ENCODE peak calls at places on chromosome 4, in seven cellular contexts. One of them, this sample, is unnamed.

GRCh38 chr4:76639292-76639691 is 204.3 kb downstream of the SHROOM3 start:
- DNase-seq in HCT116: no peak
- DNase-seq in SK-N-SH: no peak
- DNase-seq in HL-60: no peak
- DNase-seq in K562: no peak
- DNase-seq in GM23338: no peak
- DNase-seq in GM12878: no peak
- DNase-seq in this sample: no peak

GRCh38 chr4:75612306-75612705 is 18.0 kb downstream of the CDKL2 start:
- DNase-seq in HCT116: no peak
- DNase-seq in SK-N-SH: no peak
- DNase-seq in HL-60: no peak
- DNase-seq in K562: no peak
- DNase-seq in GM23338: no peak
- DNase-seq in GM12878: no peak
- DNase-seq in this sample: no peak

GRCh38 chr4:81503586-81503985 is 31.9 kb upstream of the RASGEF1B start:
- DNase-seq in HCT116: no peak
- DNase-seq in SK-N-SH: no peak
- DNase-seq in HL-60: no peak
- DNase-seq in K562: no peak
- DNase-seq in GM23338: no peak
- DNase-seq in GM12878: no peak
- DNase-seq in this sample: no peak

GRCh38 chr4:94897023-94897422 is 139.3 kb downstream of the BMPR1B start:
- DNase-seq in HCT116: no peak
- DNase-seq in SK-N-SH: no peak
- DNase-seq in HL-60: no peak
- DNase-seq in K562: peak
- DNase-seq in GM23338: peak
- DNase-seq in GM12878: no peak
- DNase-seq in this sample: no peak

GRCh38 chr4:103099691-103100392 is at the start of gene BDH2:
- DNase-seq in HCT116: peak
- DNase-seq in SK-N-SH: peak
- DNase-seq in HL-60: peak
- DNase-seq in K562: peak
- DNase-seq in GM23338: peak
- DNase-seq in GM12878: peak
- DNase-seq in this sample: no peak

GRCh38 chr4:74631338-74631737 is 163.0 kb downstream of the BTC start:
- DNase-seq in HCT116: no peak
- DNase-seq in SK-N-SH: no peak
- DNase-seq in HL-60: no peak
- DNase-seq in K562: no peak
- DNase-seq in GM23338: no peak
- DNase-seq in GM12878: no peak
- DNase-seq in this sample: no peak

GRCh38 chr4:41156574-41156973 is 57.8 kb downstream of the APBB2 start:
- DNase-seq in HCT116: peak
- DNase-seq in SK-N-SH: no peak
- DNase-seq in HL-60: no peak
- DNase-seq in K562: no peak
- DNase-seq in GM23338: no peak
- DNase-seq in GM12878: no peak
- DNase-seq in this sample: no peak

GRCh38 chr4:74969507-74970474 is 36.9 kb downstream of the PARM1 start:
- DNase-seq in HCT116: no peak
- DNase-seq in SK-N-SH: peak
- DNase-seq in HL-60: no peak
- DNase-seq in K562: peak
- DNase-seq in GM23338: peak
- DNase-seq in GM12878: no peak
- DNase-seq in this sample: no peak

GRCh38 chr4:30191902-30192301 is 528.3 kb upstream of the PCDH7 start:
- DNase-seq in HCT116: no peak
- DNase-seq in SK-N-SH: no peak
- DNase-seq in HL-60: no peak
- DNase-seq in K562: no peak
- DNase-seq in GM23338: no peak
- DNase-seq in GM12878: no peak
- DNase-seq in this sample: no peak

GRCh38 chr4:163665521-163666334 is 171.2 kb downstream of the TMA16 start:
- DNase-seq in HCT116: no peak
- DNase-seq in SK-N-SH: no peak
- DNase-seq in HL-60: peak
- DNase-seq in K562: no peak
- DNase-seq in GM23338: no peak
- DNase-seq in GM12878: no peak
- DNase-seq in this sample: no peak

GRCh38 chr4:15162465-15163283 is 160.4 kb downstream of the CPEB2 start:
- DNase-seq in HCT116: no peak
- DNase-seq in SK-N-SH: peak
- DNase-seq in HL-60: no peak
- DNase-seq in K562: peak
- DNase-seq in GM23338: peak
- DNase-seq in GM12878: no peak
- DNase-seq in this sample: no peak

GRCh38 chr4:26075588-26075987 is 161.6 kb downstream of the SMIM20 start:
- DNase-seq in HCT116: no peak
- DNase-seq in SK-N-SH: no peak
- DNase-seq in HL-60: no peak
- DNase-seq in K562: no peak
- DNase-seq in GM23338: no peak
- DNase-seq in GM12878: no peak
- DNase-seq in this sample: no peak

GRCh38 chr4:75376543-75376942 is 137.7 kb downstream of the RCHY1 start:
- DNase-seq in HCT116: no peak
- DNase-seq in SK-N-SH: no peak
- DNase-seq in HL-60: no peak
- DNase-seq in K562: no peak
- DNase-seq in GM23338: no peak
- DNase-seq in GM12878: no peak
- DNase-seq in this sample: no peak

GRCh38 chr4:158347596-158347995 is 137.3 kb downstream of the TMEM144 start:
- DNase-seq in HCT116: no peak
- DNase-seq in SK-N-SH: no peak
- DNase-seq in HL-60: no peak
- DNase-seq in K562: no peak
- DNase-seq in GM23338: no peak
- DNase-seq in GM12878: no peak
- DNase-seq in this sample: no peak

GRCh38 chr4:113760094-113760851 is 1.3 kb downstream of the CAMK2D start:
- DNase-seq in HCT116: no peak
- DNase-seq in SK-N-SH: no peak
- DNase-seq in HL-60: no peak
- DNase-seq in K562: no peak
- DNase-seq in GM23338: peak
- DNase-seq in GM12878: no peak
- DNase-seq in this sample: no peak

GRCh38 chr4:86939123-86939522 is 4.3 kb downstream of the AFF1 start:
- DNase-seq in HCT116: no peak
- DNase-seq in SK-N-SH: no peak
- DNase-seq in HL-60: no peak
- DNase-seq in K562: no peak
- DNase-seq in GM23338: no peak
- DNase-seq in GM12878: no peak
- DNase-seq in this sample: no peak

GRCh38 chr4:87465739-87466366 is 43.5 kb downstream of the NUDT9 start:
- DNase-seq in HCT116: peak
- DNase-seq in SK-N-SH: peak
- DNase-seq in HL-60: no peak
- DNase-seq in K562: peak
- DNase-seq in GM23338: peak
- DNase-seq in GM12878: peak
- DNase-seq in this sample: no peak

GRCh38 chr4:26493461-26493860 is 3.2 kb upstream of the CCKAR start:
- DNase-seq in HCT116: no peak
- DNase-seq in SK-N-SH: no peak
- DNase-seq in HL-60: no peak
- DNase-seq in K562: no peak
- DNase-seq in GM23338: no peak
- DNase-seq in GM12878: no peak
- DNase-seq in this sample: no peak

GRCh38 chr4:15021946-15022345 is 19.7 kb downstream of the CPEB2 start:
- DNase-seq in HCT116: no peak
- DNase-seq in SK-N-SH: no peak
- DNase-seq in HL-60: no peak
- DNase-seq in K562: no peak
- DNase-seq in GM23338: no peak
- DNase-seq in GM12878: no peak
- DNase-seq in this sample: no peak

GRCh38 chr4:61580721-61581377 is 380.7 kb downstream of the ADGRL3 start:
- DNase-seq in HCT116: no peak
- DNase-seq in SK-N-SH: no peak
- DNase-seq in HL-60: no peak
- DNase-seq in K562: no peak
- DNase-seq in GM23338: no peak
- DNase-seq in GM12878: no peak
- DNase-seq in this sample: no peak

GRCh38 chr4:61588621-61589020 is 388.5 kb downstream of the ADGRL3 start:
- DNase-seq in HCT116: no peak
- DNase-seq in SK-N-SH: no peak
- DNase-seq in HL-60: no peak
- DNase-seq in K562: no peak
- DNase-seq in GM23338: no peak
- DNase-seq in GM12878: no peak
- DNase-seq in this sample: no peak

GRCh38 chr4:61583696-61584095 is 383.6 kb downstream of the ADGRL3 start:
- DNase-seq in HCT116: no peak
- DNase-seq in SK-N-SH: no peak
- DNase-seq in HL-60: no peak
- DNase-seq in K562: no peak
- DNase-seq in GM23338: no peak
- DNase-seq in GM12878: no peak
- DNase-seq in this sample: no peak
- TF ChIP-seq POLR2AphosphoS5 in HCT116: no peak
- TF ChIP-seq POLR2AphosphoS5 in SK-N-SH: no peak
- TF ChIP-seq POLR2AphosphoS5 in HL-60: no peak
- TF ChIP-seq POLR2AphosphoS5 in K562: no peak
- TF ChIP-seq POLR2AphosphoS5 in GM23338: no peak
- TF ChIP-seq POLR2AphosphoS5 in GM12878: no peak
- TF ChIP-seq POLR2AphosphoS5 in this sample: no peak

GRCh38 chr4:48250343-48250742 is 19.3 kb downstream of the TEC start:
- DNase-seq in HCT116: no peak
- DNase-seq in SK-N-SH: no peak
- DNase-seq in HL-60: no peak
- DNase-seq in K562: no peak
- DNase-seq in GM23338: no peak
- DNase-seq in GM12878: no peak
- DNase-seq in this sample: no peak
- TF ChIP-seq REST in HCT116: no peak
- TF ChIP-seq REST in SK-N-SH: no peak
- TF ChIP-seq REST in HL-60: no peak
- TF ChIP-seq REST in K562: no peak
- TF ChIP-seq REST in GM23338: no peak
- TF ChIP-seq REST in GM12878: no peak
- TF ChIP-seq REST in this sample: no peak

GRCh38 chr4:48698029-48698901 is 81.8 kb downstream of the FRYL start:
- DNase-seq in HCT116: peak
- DNase-seq in SK-N-SH: no peak
- DNase-seq in HL-60: peak
- DNase-seq in K562: peak
- DNase-seq in GM23338: no peak
- DNase-seq in GM12878: no peak
- DNase-seq in this sample: peak
- TF ChIP-seq POLR2AphosphoS5 in HCT116: peak
- TF ChIP-seq POLR2AphosphoS5 in SK-N-SH: no peak
- TF ChIP-seq POLR2AphosphoS5 in HL-60: peak
- TF ChIP-seq POLR2AphosphoS5 in K562: peak
- TF ChIP-seq POLR2AphosphoS5 in GM23338: no peak
- TF ChIP-seq POLR2AphosphoS5 in GM12878: no peak
- TF ChIP-seq POLR2AphosphoS5 in this sample: no peak

DNA sequence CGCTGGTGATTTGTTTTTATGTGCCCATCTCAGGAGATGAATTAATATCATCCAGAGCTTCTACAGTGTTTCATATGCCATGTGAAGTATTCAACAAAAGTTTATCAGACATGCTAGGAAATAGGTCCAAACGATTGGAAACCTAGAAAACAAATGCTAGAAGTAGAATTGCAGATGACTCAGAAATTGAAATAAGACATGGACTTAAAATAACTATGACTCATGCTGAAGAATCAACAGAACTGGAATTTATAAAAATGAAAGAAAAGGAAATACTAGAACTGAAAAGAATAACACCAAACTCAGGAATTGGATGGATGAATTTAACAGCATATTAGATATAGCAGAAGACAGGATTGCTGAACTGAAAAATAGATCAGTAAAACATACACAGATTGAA is 172.7 kb upstream of the GIMD1 start:
- DNase-seq in HCT116: no peak
- DNase-seq in SK-N-SH: no peak
- DNase-seq in HL-60: no peak
- DNase-seq in K562: no peak
- DNase-seq in GM23338: no peak
- DNase-seq in GM12878: no peak
- DNase-seq in this sample: no peak
- TF ChIP-seq REST in HCT116: no peak
- TF ChIP-seq REST in SK-N-SH: no peak
- TF ChIP-seq REST in HL-60: no peak
- TF ChIP-seq REST in K562: no peak
- TF ChIP-seq REST in GM23338: no peak
- TF ChIP-seq REST in GM12878: no peak
- TF ChIP-seq REST in this sample: no peak

DNA sequence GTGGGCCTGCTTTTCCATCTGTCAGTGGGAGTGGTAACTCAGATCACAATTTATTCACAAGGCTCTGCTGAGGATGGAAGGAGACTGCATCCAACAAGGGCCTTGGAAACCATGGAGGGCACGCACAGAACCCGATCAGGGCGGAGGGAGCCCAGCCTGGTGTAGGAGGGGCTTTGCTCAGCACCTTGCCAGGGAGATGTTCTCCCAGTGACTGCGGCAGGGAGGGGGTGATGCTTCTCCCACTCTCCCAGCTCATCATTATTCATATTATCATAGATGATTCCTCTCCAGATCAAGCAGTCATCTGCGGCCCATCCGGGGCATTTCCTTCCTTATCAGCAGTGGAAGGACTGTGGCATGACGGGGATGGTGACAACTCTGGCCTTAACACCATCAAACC is 17.1 kb downstream of the QDPR start:
- DNase-seq in HCT116: no peak
- DNase-seq in SK-N-SH: peak
- DNase-seq in HL-60: no peak
- DNase-seq in K562: no peak
- DNase-seq in GM23338: no peak
- DNase-seq in GM12878: no peak
- DNase-seq in this sample: no peak
- TF ChIP-seq POLR2AphosphoS5 in HCT116: no peak
- TF ChIP-seq POLR2AphosphoS5 in SK-N-SH: no peak
- TF ChIP-seq POLR2AphosphoS5 in HL-60: no peak
- TF ChIP-seq POLR2AphosphoS5 in K562: no peak
- TF ChIP-seq POLR2AphosphoS5 in GM23338: no peak
- TF ChIP-seq POLR2AphosphoS5 in GM12878: no peak
- TF ChIP-seq POLR2AphosphoS5 in this sample: no peak

DNA sequence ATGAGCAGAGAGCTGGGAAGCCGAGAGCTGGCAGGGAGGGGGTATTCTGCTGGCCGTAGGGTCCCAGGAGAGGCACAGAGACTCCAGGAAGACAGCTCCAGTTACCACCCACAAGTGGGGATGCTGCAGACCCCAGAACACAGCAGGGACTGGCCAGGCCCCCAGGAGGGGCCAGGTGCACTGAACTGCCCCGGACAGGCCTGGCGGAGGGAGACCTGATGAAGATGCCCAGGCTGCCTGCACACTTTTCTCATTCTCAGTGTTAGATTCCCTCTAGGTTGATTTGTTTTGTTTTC is 110.8 kb downstream of the CPZ start:
- DNase-seq in HCT116: no peak
- DNase-seq in SK-N-SH: no peak
- DNase-seq in HL-60: no peak
- DNase-seq in K562: no peak
- DNase-seq in GM23338: no peak
- DNase-seq in GM12878: no peak
- DNase-seq in this sample: no peak
- TF ChIP-seq REST in HCT116: no peak
- TF ChIP-seq REST in SK-N-SH: no peak
- TF ChIP-seq REST in HL-60: no peak
- TF ChIP-seq REST in K562: no peak
- TF ChIP-seq REST in GM23338: no peak
- TF ChIP-seq REST in GM12878: no peak
- TF ChIP-seq REST in this sample: no peak